ENCODE peak calls at places on chromosomes 5 and 9, in nine cellular contexts. Z is HCT116, P is ovary, K is uterus, M is heart left ventricle, S is transverse colon, A is GM23338, J is psoas muscle, C is cardiac muscle cell. G is an unnamed sample.
A peak's percentile ranks its signal among the peaks of the same experiment; 100 is the strongest.

GRCh38 chr9:34190996-34191892 is 12.4 kb downstream of the UBAP1 start:
- DNase-seq in P (no peak), S (no peak), A (peak; percentile 55), C (peak; percentile 59), Z (no peak), M (no peak), K (no peak), J (no peak), G (no peak)

GRCh38 chr5:139795074-139796001 is at the start of gene PSD2:
- DNase-seq in Z (no peak), M (no peak), P (peak; percentile 48), K (no peak), J (peak; percentile 60), C (peak; percentile 15), A (peak; percentile 83), S (no peak), G (no peak)

GRCh38 chr9:37746448-37747270 is 6.9 kb upstream of the TRMT10B start:
- DNase-seq in P (no peak), Z (no peak), M (no peak), S (no peak), J (no peak), A (no peak), C (no peak), K (no peak), G (no peak)

GRCh38 chr5:124935060-124935459 is 188.6 kb upstream of the ZNF608 start:
- DNase-seq in S (peak; percentile 27), M (no peak), J (no peak), Z (no peak), K (no peak), C (no peak), P (no peak), A (no peak), G (no peak)

GRCh38 chr9:79057576-79057975 is 514.2 kb upstream of the TLE4 start:
- DNase-seq in C (no peak), M (no peak), S (no peak), A (no peak), J (no peak), K (no peak), Z (no peak), P (no peak), G (no peak)

GRCh38 chr5:159330131-159330530 is at the start of gene IL12B:
- DNase-seq in P (no peak), C (peak; percentile 22), S (no peak), A (no peak), K (no peak), Z (no peak), J (no peak), M (no peak), G (no peak)

GRCh38 chr9:132823370-132824144 is 54.5 kb downstream of the AK8 start:
- DNase-seq in P (no peak), C (no peak), M (no peak), S (peak; percentile 17), J (no peak), A (no peak), Z (no peak), K (no peak), G (no peak)

GRCh38 chr9:35481347-35481975 is 8.4 kb upstream of the RUSC2 start:
- DNase-seq in K (peak; percentile 26), J (no peak), S (peak; percentile 54), A (peak; percentile 78), C (peak; percentile 87), Z (peak; percentile 54), M (peak; percentile 44), P (no peak), G (peak; percentile 32)

GRCh38 chr5:121725450-121725849 is 126.2 kb upstream of the FTMT start:
- DNase-seq in P (no peak), Z (no peak), C (no peak), J (no peak), S (no peak), K (no peak), M (no peak), A (no peak), G (no peak)

GRCh38 chr5:139022528-139022927 is 147.4 kb upstream of the LRRTM2 start:
- DNase-seq in J (no peak), M (no peak), S (no peak), A (no peak), C (no peak), K (no peak), P (no peak), Z (no peak), G (peak; percentile 9)

GRCh38 chr5:91225848-91226686 is 157.1 kb downstream of the ARRDC3 start:
- DNase-seq in M (peak; percentile 36), K (no peak), S (peak; percentile 53), P (no peak), Z (peak; percentile 59), A (peak; percentile 90), J (no peak), C (no peak), G (no peak)

GRCh38 chr5:82307431-82307830 is 29.3 kb upstream of the RPS23 start:
- DNase-seq in J (no peak), S (no peak), K (no peak), Z (no peak), A (no peak), C (peak; percentile 8), M (no peak), P (no peak), G (no peak)

GRCh38 chr9:708182-708555 is 133.3 kb upstream of the DMRT1 start:
- DNase-seq in K (no peak), Z (no peak), C (no peak), A (no peak), M (no peak), J (no peak), S (no peak), P (no peak), G (no peak)

GRCh38 chr5:74957906-74958305 is 91.7 kb upstream of the FAM169A start:
- DNase-seq in K (no peak), S (no peak), Z (no peak), M (no peak), A (no peak), J (no peak), P (no peak), C (no peak), G (no peak)

GRCh38 chr9:93899609-93900435 is 55.3 kb downstream of the BARX1 start:
- DNase-seq in J (peak; percentile 17), Z (no peak), S (peak; percentile 2), K (no peak), A (no peak), C (no peak), P (peak; percentile 5), M (no peak), G (no peak)

GRCh38 chr5:126591549-126591948 is 3.5 kb downstream of the ALDH7A1 start:
- DNase-seq in P (no peak), S (no peak), K (no peak), A (peak; percentile 49), Z (no peak), M (no peak), J (no peak), C (no peak), G (no peak)

GRCh38 chr5:154228696-154229095 is 38.2 kb downstream of the GALNT10 start:
- DNase-seq in C (no peak), M (no peak), Z (no peak), J (no peak), K (no peak), S (no peak), P (no peak), A (no peak), G (no peak)

GRCh38 chr5:83494666-83495065 is 23.1 kb downstream of the VCAN start:
- DNase-seq in J (no peak), Z (no peak), A (no peak), K (no peak), P (no peak), M (no peak), C (peak; percentile 18), S (no peak), G (no peak)

GRCh38 chr9:99056876-99057664 is 47.8 kb upstream of the TGFBR1 start:
- DNase-seq in P (no peak), J (no peak), K (no peak), C (peak; percentile 73), S (no peak), Z (no peak), M (no peak), A (no peak), G (peak; percentile 35)

DNA sequence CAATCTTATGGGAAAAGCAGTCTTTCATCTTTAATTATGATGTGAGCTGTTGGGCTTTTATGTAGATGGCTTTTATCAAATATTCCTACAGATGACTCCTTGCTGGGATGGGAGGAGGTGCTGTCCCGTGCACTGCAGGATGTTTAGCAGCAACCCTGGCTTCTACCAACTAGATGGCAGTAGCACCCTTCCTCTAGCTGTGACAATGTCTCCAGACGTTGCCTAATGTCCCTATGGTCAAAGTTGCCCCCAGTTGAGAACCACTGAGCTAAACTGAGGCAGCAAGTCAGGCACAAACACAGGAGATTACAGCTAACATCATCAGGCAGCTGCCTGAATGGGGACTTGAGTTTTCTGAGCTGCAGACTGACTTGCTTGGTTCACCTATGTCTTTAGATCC is 401.9 kb upstream of the PDE4D start:
- DNase-seq in J (no peak), C (peak; percentile 52), K (no peak), P (no peak), A (peak; percentile 69), S (peak; percentile 17), Z (peak; percentile 7), M (no peak), G (no peak)
- TF ChIP-seq CTCF in J (no peak), C (peak; percentile 63), K (no peak), P (no peak), A (peak; percentile 69), S (peak; percentile 31), Z (peak; percentile 50), M (peak; percentile 39), G (peak; percentile 70)

GRCh38 chr5:181212080-181212479 is 7.1 kb upstream of the TRIM7 start:
- DNase-seq in A (no peak), Z (no peak), C (no peak), M (no peak), S (no peak), K (no peak), J (peak; percentile 47), P (no peak), G (no peak)
- H3K27me3 ChIP-seq in A (peaks cover 12% of the 10 kb centered on the region), Z (no peaks in the 10 kb centered on the region), C (peaks cover 30% of the 10 kb centered on the region), M (no peaks in the 10 kb centered on the region), S (no peaks in the 10 kb centered on the region), K (no peaks in the 10 kb centered on the region), J (no peaks in the 10 kb centered on the region), P (no peaks in the 10 kb centered on the region), G (no peaks in the 10 kb centered on the region)

DNA sequence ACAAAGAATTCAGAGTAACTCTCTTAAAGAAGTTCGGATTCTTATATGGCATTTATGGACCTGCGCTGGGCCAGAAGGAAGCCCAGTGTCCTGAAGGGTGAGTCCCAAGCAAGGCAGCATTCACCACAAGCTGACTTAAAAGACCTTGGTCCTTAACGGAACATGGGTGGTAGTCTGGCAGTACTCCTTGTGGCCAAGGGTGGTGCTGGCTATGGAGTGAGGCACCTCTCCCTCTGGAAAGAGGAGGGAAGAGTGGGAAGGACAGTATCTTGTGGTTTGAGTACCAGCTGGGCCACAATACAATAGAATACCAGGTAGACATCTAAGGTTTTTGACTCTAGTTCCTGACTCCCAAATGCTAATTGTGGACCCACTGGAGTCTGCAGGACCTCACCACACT is 425.7 kb upstream of the CYLC2 start:
- DNase-seq in P (no peak), K (no peak), C (no peak), M (no peak), S (no peak), J (no peak), Z (no peak), A (no peak), G (no peak)
- TF ChIP-seq CTCF in P (no peak), K (no peak), C (no peak), M (no peak), S (no peak), J (no peak), Z (no peak), A (no peak), G (no peak)

GRCh38 chr5:947626-948471 is 55.2 kb downstream of the TRIP13 start:
- DNase-seq in P (no peak), C (peak; percentile 42), S (no peak), Z (no peak), K (no peak), M (no peak), A (no peak), J (no peak), G (no peak)
- H3K27me3 ChIP-seq in P (no peaks in the 10 kb centered on the region), C (peaks cover 5% of the 10 kb centered on the region), S (peaks cover 55% of the 10 kb centered on the region), Z (peaks cover 41% of the 10 kb centered on the region), K (peaks cover 3% of the 10 kb centered on the region), M (peaks cover 55% of the 10 kb centered on the region), A (no peaks in the 10 kb centered on the region), J (peaks cover 20% of the 10 kb centered on the region), G (peaks cover 43% of the 10 kb centered on the region)

G was measured in keratinocyte.